ENCODE peak calls at places on chromosomes 6 and 20, in nine cellular contexts. W, L, X, B, H, O, Y, A and G are unnamed samples.

GRCh38 chr6:137432054-137432545 is 62.1 kb downstream of the OLIG3 start:
- DNase-seq in H (no peak), X (no peak), L (no peak), Y (no peak), O (no peak), A (no peak), W (no peak), B (no peak), G (no peak)

GRCh38 chr6:37483917-37484785 is 15.5 kb downstream of the CCDC167 start:
- DNase-seq in X (peak), B (peak), Y (peak), L (no peak), A (peak), W (peak), O (peak), H (peak), G (peak)

GRCh38 chr6:45075246-45075645 is 252.9 kb upstream of the RUNX2 start:
- DNase-seq in H (peak), W (no peak), Y (peak), A (no peak), O (peak), X (no peak), B (no peak), L (peak), G (no peak)

GRCh38 chr6:30913721-30914075 is 340 bp upstream of the VARS2 start:
- DNase-seq in H (no peak), O (no peak), W (no peak), X (no peak), A (no peak), Y (no peak), B (no peak), L (no peak), G (no peak)

GRCh38 chr20:58019027-58019849 is 209.2 kb downstream of the ANKRD60 start:
- DNase-seq in X (no peak), L (no peak), Y (peak), A (no peak), H (no peak), W (no peak), O (no peak), B (no peak), G (no peak)

GRCh38 chr20:20897922-20898321 is 185.5 kb upstream of the RALGAPA2 start:
- DNase-seq in L (no peak), Y (no peak), A (no peak), O (no peak), X (no peak), W (no peak), H (no peak), B (no peak), G (no peak)

GRCh38 chr20:24669701-24670100 is 200.3 kb downstream of the SYNDIG1 start:
- DNase-seq in A (no peak), O (peak), W (no peak), L (no peak), B (no peak), H (no peak), Y (no peak), X (no peak), G (no peak)

GRCh38 chr6:15689586-15690450 is 27.0 kb upstream of the DTNBP1 start:
- DNase-seq in H (no peak), X (no peak), B (no peak), Y (no peak), O (no peak), A (no peak), W (no peak), L (no peak), G (no peak)

GRCh38 chr6:29005183-29005885 is at the start of gene ZNF311:
- DNase-seq in X (no peak), W (peak), Y (peak), A (no peak), L (no peak), O (peak), H (peak), B (peak), G (peak)

GRCh38 chr20:45917790-45918141 is 5.8 kb upstream of the PLTP start:
- DNase-seq in L (no peak), B (no peak), Y (no peak), A (no peak), O (no peak), H (no peak), W (no peak), X (no peak), G (no peak)

GRCh38 chr6:56199956-56200355 is 47.4 kb downstream of the COL21A1 start:
- DNase-seq in W (no peak), X (no peak), Y (no peak), L (no peak), H (no peak), O (peak), A (no peak), B (no peak), G (no peak)

GRCh38 chr6:35259946-35260626 is 551 bp downstream of the ZNF76 start:
- DNase-seq in L (no peak), X (peak), H (peak), Y (peak), O (peak), A (peak), W (peak), B (peak), G (peak)

GRCh38 chr20:48912065-48912464 is 9.4 kb upstream of the ARFGEF2 start:
- DNase-seq in A (no peak), O (no peak), H (no peak), B (no peak), Y (no peak), X (no peak), L (no peak), W (peak), G (no peak)

GRCh38 chr6:53666271-53666626 is 693 bp upstream of the KLHL31 start:
- DNase-seq in W (no peak), O (no peak), X (no peak), Y (no peak), H (no peak), A (no peak), B (no peak), L (no peak), G (no peak)

GRCh38 chr6:69820438-69820837 is 23.6 kb upstream of the LMBRD1 start:
- DNase-seq in L (no peak), O (no peak), W (no peak), X (no peak), H (no peak), B (no peak), A (no peak), Y (no peak), G (no peak)

GRCh38 chr20:61955668-61956395 is 109.8 kb downstream of the TAF4 start:
- DNase-seq in O (no peak), Y (no peak), X (no peak), B (no peak), H (no peak), L (no peak), W (no peak), A (no peak), G (no peak)

GRCh38 chr6:5846335-5846734 is 160.4 kb downstream of the NRN1 start:
- DNase-seq in Y (no peak), H (no peak), O (no peak), X (no peak), L (no peak), A (no peak), W (no peak), B (no peak), G (no peak)

GRCh38 chr20:50380697-50381040 is 129.5 kb upstream of the PTPN1 start:
- DNase-seq in W (peak), L (peak), O (peak), H (peak), Y (peak), A (no peak), B (peak), X (no peak), G (no peak)

GRCh38 chr20:46803446-46804020 is 91.1 kb upstream of the EYA2 start:
- DNase-seq in Y (no peak), H (no peak), B (no peak), A (no peak), L (no peak), X (no peak), O (no peak), W (no peak), G (no peak)

GRCh38 chr6:106134906-106135634 is 48.9 kb downstream of the PRDM1 start:
- DNase-seq in W (no peak), X (no peak), B (peak), L (no peak), A (no peak), O (peak), Y (peak), H (peak), G (no peak)

GRCh38 chr6:37021356-37022129 is 16.1 kb downstream of the FGD2 start:
- DNase-seq in H (peak), L (no peak), W (peak), O (peak), X (peak), Y (peak), B (no peak), A (peak), G (peak)

GRCh38 chr20:46438156-46438750 is 31.8 kb upstream of the ELMO2 start:
- DNase-seq in X (no peak), H (peak), B (peak), A (peak), Y (peak), L (no peak), O (peak), W (peak), G (peak)

GRCh38 chr20:4811661-4812181 is 90.0 kb downstream of the PRND start:
- DNase-seq in B (no peak), H (no peak), Y (no peak), X (no peak), O (no peak), L (no peak), W (peak), A (peak), G (peak)

GRCh38 chr6:89562114-89562815 is 76.3 kb downstream of the LYRM2 start:
- DNase-seq in B (no peak), X (no peak), H (no peak), O (no peak), W (peak), Y (no peak), A (no peak), L (no peak), G (no peak)

GRCh38 chr20:14727485-14728170 is 390.2 kb upstream of the FLRT3 start:
- DNase-seq in A (no peak), O (no peak), Y (no peak), W (no peak), B (no peak), X (no peak), L (no peak), H (no peak), G (no peak)

GRCh38 chr20:2930538-2930937 is 57.3 kb downstream of the PTPRA start:
- DNase-seq in B (no peak), X (no peak), O (no peak), Y (no peak), A (no peak), L (no peak), W (no peak), H (no peak), G (no peak)

GRCh38 chr6:16576391-16577368 is 184.6 kb downstream of the ATXN1 start:
- DNase-seq in O (peak), W (no peak), B (no peak), Y (peak), L (no peak), X (no peak), H (no peak), A (no peak), G (no peak)

GRCh38 chr20:41469868-41470267 is 103.2 kb upstream of the EMILIN3 start:
- DNase-seq in H (no peak), B (no peak), A (no peak), X (no peak), W (no peak), L (no peak), O (no peak), Y (no peak), G (no peak)

GRCh38 chr20:38308047-38308438 is 4.1 kb downstream of the BPI start:
- DNase-seq in O (no peak), B (no peak), L (no peak), Y (no peak), A (no peak), H (no peak), X (no peak), W (no peak), G (no peak)

GRCh38 chr6:102798631-102799030 is 1405.1 kb downstream of the GRIK2 start:
- DNase-seq in H (no peak), L (no peak), O (peak), W (no peak), A (no peak), Y (no peak), X (no peak), B (no peak), G (no peak)

GRCh38 chr20:54550776-54551396 is 75.5 kb downstream of the DOK5 start:
- DNase-seq in X (no peak), W (no peak), O (no peak), B (no peak), L (no peak), A (no peak), H (no peak), Y (peak), G (no peak)

GRCh38 chr6:17418281-17419188 is 25.1 kb downstream of the CAP2 start:
- DNase-seq in X (no peak), H (peak), B (no peak), Y (peak), L (no peak), W (no peak), A (no peak), O (peak), G (no peak)

GRCh38 chr6:85669735-85670194 is 27.1 kb upstream of the SYNCRIP start:
- DNase-seq in H (no peak), A (peak), Y (peak), O (peak), B (no peak), L (peak), X (peak), W (no peak), G (peak)